ENCODE peak calls at places on chromosomes 7 and 10, in eight cellular contexts. P, J, H, C, Q, L, F and I are unnamed samples.

GRCh38 chr10:43304687-43305333 is 37.9 kb upstream of the RASGEF1A start:
- DNase-seq in P (peak; percentile 75), J (no peak), H (peak; percentile 87), C (peak; percentile 77), Q (peak; percentile 38), L (peak; percentile 53), F (peak; percentile 83), I (no peak)

GRCh38 chr10:75400769-75401568 is 595 bp downstream of the ZNF503 start:
- DNase-seq in P (peak; percentile 67), J (no peak), H (peak; percentile 80), C (peak; percentile 71), Q (no peak), L (peak; percentile 80), F (peak; percentile 86), I (peak; percentile 35)

GRCh38 chr7:46468753-46469356 is 547.8 kb upstream of the IGFBP3 start:
- DNase-seq in P (no peak), J (no peak), H (no peak), C (no peak), Q (no peak), L (peak; percentile 42), F (peak; percentile 16), I (no peak)

GRCh38 chr7:40001649-40002048 is 51.6 kb downstream of the CDK13 start:
- DNase-seq in P (no peak), J (no peak), H (no peak), C (no peak), Q (no peak), L (no peak), F (no peak), I (no peak)

GRCh38 chr7:133742709-133743538 is 384.2 kb upstream of the LRGUK start:
- DNase-seq in P (no peak), J (no peak), H (no peak), C (no peak), Q (no peak), L (peak; percentile 58), F (peak; percentile 12), I (peak; percentile 4)

GRCh38 chr7:44286182-44286617 is 39.2 kb downstream of the CAMK2B start:
- DNase-seq in P (peak; percentile 20), J (no peak), H (peak; percentile 26), C (peak; percentile 1), Q (no peak), L (no peak), F (no peak), I (no peak)

GRCh38 chr10:5861269-5862031 is 28.2 kb downstream of the ANKRD16 start:
- DNase-seq in P (no peak), J (no peak), H (no peak), C (peak; percentile 13), Q (no peak), L (peak; percentile 63), F (peak; percentile 48), I (peak; percentile 49)

GRCh38 chr7:20839196-20839735 is 52.6 kb upstream of the SP8 start:
- DNase-seq in P (no peak), J (no peak), H (no peak), C (no peak), Q (no peak), L (no peak), F (no peak), I (no peak)

GRCh38 chr7:3210531-3210930 is 90.5 kb upstream of the SDK1 start:
- DNase-seq in P (no peak), J (no peak), H (no peak), C (no peak), Q (no peak), L (no peak), F (no peak), I (no peak)

GRCh38 chr10:43231523-43232078 is 35.3 kb downstream of the RASGEF1A start:
- DNase-seq in P (no peak), J (no peak), H (peak; percentile 37), C (no peak), Q (peak; percentile 14), L (no peak), F (no peak), I (no peak)

GRCh38 chr10:48661441-48661840 is 23.2 kb upstream of the WDFY4 start:
- DNase-seq in P (no peak), J (no peak), H (no peak), C (no peak), Q (no peak), L (no peak), F (no peak), I (no peak)

GRCh38 chr10:30671011-30671616 is 41.6 kb upstream of the LYZL2 start:
- DNase-seq in P (no peak), J (peak; percentile 43), H (no peak), C (peak; percentile 48), Q (no peak), L (peak; percentile 85), F (peak; percentile 79), I (no peak)
- H3K4me3 ChIP-seq in P (peak overlapping the region; percentile 44), J (no peak overlapping the region), H (no peak overlapping the region), C (no peak overlapping the region), Q (no peak overlapping the region), L (peak overlapping the region; percentile 5), F (no peak overlapping the region), I (no peak overlapping the region)

GRCh38 chr7:139360210-139360947 is 685 bp downstream of the LUC7L2 start:
- DNase-seq in P (peak; percentile 96), J (peak; percentile 75), H (peak; percentile 97), C (peak; percentile 97), Q (peak; percentile 97), L (peak; percentile 96), F (peak; percentile 97), I (peak; percentile 81)

GRCh38 chr7:139360948-139361307 is 1.2 kb downstream of the LUC7L2 start:
- DNase-seq in P (no peak), J (no peak), H (no peak), C (no peak), Q (no peak), L (no peak), F (no peak), I (no peak)

GRCh38 chr7:139359366-139360209 is at the start of gene LUC7L2:
- DNase-seq in P (peak; percentile 100), J (peak; percentile 92), H (peak; percentile 100), C (peak; percentile 99), Q (peak; percentile 99), L (peak; percentile 99), F (peak; percentile 100), I (peak; percentile 94)

GRCh38 chr7:139361523-139361922 is 1.8 kb downstream of the LUC7L2 start:
- DNase-seq in P (no peak), J (no peak), H (no peak), C (no peak), Q (no peak), L (no peak), F (no peak), I (no peak)

GRCh38 chr7:139358541-139359365 is 941 bp upstream of the LUC7L2 start:
- DNase-seq in P (no peak), J (peak; percentile 2), H (no peak), C (peak; percentile 20), Q (peak; percentile 20), L (peak; percentile 36), F (peak; percentile 17), I (no peak)
- H3K4me3 ChIP-seq in P (peak overlapping the region; percentile 89), J (peak overlapping the region; percentile 80), H (peak overlapping the region; percentile 70), C (peak overlapping the region; percentile 62), Q (peak overlapping the region; percentile 99), L (peak overlapping the region; percentile 91), F (peak overlapping the region; percentile 66), I (peak overlapping the region; percentile 92)

GRCh38 chr10:102435098-102435497 is 2.7 kb upstream of the CUEDC2 start:
- DNase-seq in P (no peak), J (no peak), H (no peak), C (no peak), Q (no peak), L (no peak), F (peak; percentile 3), I (no peak)

GRCh38 chr10:102433619-102434046 is 1.3 kb upstream of the CUEDC2 start:
- DNase-seq in P (no peak), J (no peak), H (no peak), C (peak; percentile 42), Q (no peak), L (no peak), F (peak; percentile 3), I (no peak)

GRCh38 chr10:102434251-102434913 is 2.0 kb upstream of the CUEDC2 start:
- DNase-seq in P (no peak), J (no peak), H (no peak), C (no peak), Q (no peak), L (peak; percentile 85), F (peak; percentile 66), I (no peak)

GRCh38 chr10:102431452-102432124 is 786 bp downstream of the CUEDC2 start:
- DNase-seq in P (no peak), J (no peak), H (no peak), C (no peak), Q (no peak), L (peak; percentile 58), F (peak; percentile 35), I (no peak)

DNA sequence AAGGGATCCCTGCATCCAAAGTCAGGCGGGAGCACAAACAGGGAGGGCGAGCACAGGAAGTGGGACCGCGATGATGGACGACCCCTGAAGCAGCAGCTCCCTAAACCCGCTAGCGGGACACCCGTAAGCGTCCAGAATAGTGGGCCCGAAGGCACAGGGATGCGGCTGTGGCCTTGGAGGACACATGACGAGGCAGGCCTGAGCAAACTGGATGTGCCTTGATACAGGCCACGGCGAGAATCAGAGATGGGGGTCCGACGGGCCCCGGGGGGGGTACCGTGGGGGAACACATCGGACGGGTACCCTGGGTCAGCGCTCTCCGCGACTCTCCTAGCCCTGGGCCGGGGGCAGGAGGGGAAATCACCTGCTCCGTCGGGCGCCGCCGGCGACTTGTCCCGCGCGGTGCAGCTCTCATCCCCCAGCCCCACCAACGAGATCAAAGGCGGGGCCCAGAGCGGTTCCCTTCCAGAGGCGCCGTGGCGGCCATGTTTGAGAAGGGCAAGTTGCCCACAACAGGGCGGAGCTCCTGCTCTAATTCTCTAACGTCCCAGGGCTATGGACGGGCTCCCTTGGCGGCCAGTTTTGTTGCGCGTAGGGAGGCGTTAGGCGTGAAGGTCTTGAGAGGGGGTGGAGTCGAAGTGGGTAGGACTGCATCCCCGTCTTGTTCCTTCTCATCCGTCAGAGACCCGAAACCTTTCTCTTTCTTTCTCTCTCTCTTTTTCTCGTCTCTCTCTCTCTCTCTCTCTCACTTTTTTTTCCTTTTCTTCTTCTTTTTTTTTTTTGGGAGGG is at the start of gene CUEDC2:
- DNase-seq in P (peak; percentile 98), J (peak; percentile 98), H (peak; percentile 98), C (peak; percentile 96), Q (peak; percentile 93), L (peak; percentile 98), F (peak; percentile 97), I (peak; percentile 90)
- H3K4me3 ChIP-seq in P (peak within 1 kb of the TSS; percentile 82), J (peak within 1 kb of the TSS; percentile 57), H (peak within 1 kb of the TSS; percentile 73), C (peak within 1 kb of the TSS; percentile 42), Q (peak within 1 kb of the TSS; percentile 95), L (peak within 1 kb of the TSS; percentile 94), F (peak within 1 kb of the TSS; percentile 80), I (peak within 1 kb of the TSS; percentile 90)

DNA sequence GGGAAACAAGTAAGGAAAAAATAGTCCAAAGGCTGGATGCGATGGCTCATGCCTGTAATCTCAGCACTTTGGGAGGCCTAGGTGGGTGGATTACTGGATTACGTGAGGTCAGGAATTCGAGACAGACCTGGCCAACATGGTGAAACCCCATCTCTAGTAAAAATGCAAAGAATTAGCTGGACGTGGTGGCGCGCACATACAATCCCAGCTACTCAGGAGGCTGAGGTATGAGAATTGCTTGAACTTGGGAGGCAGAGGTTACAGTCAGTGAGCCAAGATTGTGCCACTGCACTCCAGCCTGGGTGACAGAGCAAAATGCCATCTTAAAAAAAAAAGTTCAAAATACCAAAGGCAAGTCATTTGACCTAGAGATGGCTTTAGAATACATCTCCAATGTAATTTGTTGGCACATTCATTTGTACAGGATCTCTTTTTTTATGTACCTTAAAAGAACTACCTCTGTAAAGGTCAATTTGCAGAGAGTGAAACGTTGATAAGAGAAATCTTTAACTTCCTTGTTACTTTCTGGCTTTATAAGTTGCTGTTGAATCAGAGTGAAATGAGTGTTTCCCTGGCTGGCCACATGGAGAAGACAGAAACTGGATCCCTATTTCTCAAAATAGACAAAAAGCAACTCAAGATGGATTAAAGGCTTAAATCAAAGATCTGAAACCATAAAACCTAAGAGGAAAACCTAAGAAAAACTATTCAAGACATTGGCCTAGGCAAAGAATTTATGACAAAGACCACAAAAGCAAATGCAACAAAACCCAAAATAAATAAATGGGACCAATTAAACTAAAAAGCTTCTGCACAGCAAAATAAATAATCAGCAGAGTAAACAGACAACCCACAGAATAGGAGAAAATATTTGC is 260.7 kb downstream of the KLF6 start:
- DNase-seq in P (no peak), J (no peak), H (no peak), C (no peak), Q (no peak), L (no peak), F (no peak), I (no peak)
- H3K4me3 ChIP-seq in P (no peak overlapping the region), J (no peak overlapping the region), H (no peak overlapping the region), C (no peak overlapping the region), Q (no peak overlapping the region), L (no peak overlapping the region), F (no peak overlapping the region), I (no peak overlapping the region)